ENCODE peak calls at places on chromosomes 11 and 22, in seven cellular contexts. T is cerebellum, G is fibroblast of pulmonary artery, R is HT-29, L is heart left ventricle, U is hypothalamus, Q is HCEC 1CT. E is an unnamed sample.

GRCh38 chr11:96038046-96038445 is 114.1 kb upstream of the MTMR2 start:
- DNase-seq in T (no peak), G (no peak), R (no peak), L (no peak), U (no peak), Q (no peak), E (no peak)

GRCh38 chr22:38069372-38070249 is 12.4 kb downstream of the PICK1 start:
- DNase-seq in T (peak), G (peak), R (no peak), L (peak), U (peak), Q (peak), E (peak)

GRCh38 chr11:19816817-19817216 is 104.2 kb downstream of the NAV2 start:
- DNase-seq in T (no peak), G (no peak), R (no peak), L (no peak), U (no peak), Q (no peak), E (no peak)

GRCh38 chr11:101478587-101479375 is 105.0 kb downstream of the TRPC6 start:
- DNase-seq in T (no peak), G (no peak), R (no peak), L (no peak), U (no peak), Q (no peak), E (no peak)

GRCh38 chr11:898540-899190 is 11.9 kb downstream of the CHID1 start:
- DNase-seq in T (peak), G (peak), R (peak), L (no peak), U (peak), Q (peak), E (peak)

GRCh38 chr11:133842053-133842452 is 3.3 kb downstream of the SPATA19 start:
- DNase-seq in T (no peak), G (no peak), R (no peak), L (no peak), U (no peak), Q (no peak), E (no peak)

GRCh38 chr11:72015511-72016061 is 16.9 kb downstream of the IL18BP start:
- DNase-seq in T (peak), G (peak), R (peak), L (no peak), U (no peak), Q (peak), E (no peak)

GRCh38 chr11:10375280-10376048 is 70.6 kb downstream of the ADM start:
- DNase-seq in T (no peak), G (peak), R (no peak), L (no peak), U (no peak), Q (peak), E (no peak)

GRCh38 chr11:8323161-8323935 is 59.7 kb upstream of the LMO1 start:
- DNase-seq in T (no peak), G (no peak), R (no peak), L (no peak), U (no peak), Q (no peak), E (no peak)

GRCh38 chr11:70524096-70524922 is 126.0 kb downstream of the CTTN start:
- DNase-seq in T (no peak), G (no peak), R (no peak), L (peak), U (no peak), Q (no peak), E (no peak)

GRCh38 chr11:62545437-62546243 is 966 bp downstream of the AHNAK start:
- DNase-seq in T (peak), G (peak), R (peak), L (peak), U (peak), Q (peak), E (peak)

GRCh38 chr22:39808087-39808486 is 85.5 kb downstream of the ENTHD1 start:
- DNase-seq in T (no peak), G (peak), R (peak), L (no peak), U (no peak), Q (peak), E (peak)

GRCh38 chr11:19508166-19508565 is 204.5 kb upstream of the NAV2 start:
- DNase-seq in T (no peak), G (no peak), R (peak), L (peak), U (no peak), Q (peak), E (peak)

GRCh38 chr11:44507896-44508440 is 57.5 kb upstream of the CD82 start:
- DNase-seq in T (peak), G (no peak), R (no peak), L (no peak), U (no peak), Q (no peak), E (no peak)

GRCh38 chr11:4605057-4605456 is 3.0 kb downstream of the TRIM68 start:
- DNase-seq in T (no peak), G (no peak), R (no peak), L (no peak), U (no peak), Q (no peak), E (no peak)

GRCh38 chr11:99968336-99968735 is 718.8 kb upstream of the ARHGAP42 start:
- DNase-seq in T (no peak), G (no peak), R (no peak), L (no peak), U (no peak), Q (no peak), E (no peak)

GRCh38 chr11:20154381-20154780 is 5.9 kb downstream of the DBX1 start:
- DNase-seq in T (no peak), G (no peak), R (no peak), L (no peak), U (no peak), Q (no peak), E (no peak)

GRCh38 chr11:120612363-120613263 is 101.1 kb downstream of the GRIK4 start:
- DNase-seq in T (no peak), G (peak), R (no peak), L (peak), U (no peak), Q (peak), E (peak)

GRCh38 chr11:2085251-2086066 is 53.7 kb downstream of the IGF2 start:
- DNase-seq in T (no peak), G (no peak), R (no peak), L (no peak), U (no peak), Q (no peak), E (no peak)

GRCh38 chr11:27282141-27282590 is 80.8 kb downstream of the CCDC34 start:
- DNase-seq in T (no peak), G (peak), R (no peak), L (peak), U (no peak), Q (peak), E (peak)

GRCh38 chr11:132886335-132886734 is 646.0 kb downstream of the OPCML start:
- DNase-seq in T (peak), G (peak), R (no peak), L (no peak), U (no peak), Q (peak), E (no peak)

GRCh38 chr11:74493816-74494630 is 499 bp upstream of the LIPT2 start:
- DNase-seq in T (no peak), G (no peak), R (no peak), L (no peak), U (no peak), Q (peak), E (no peak)

GRCh38 chr11:103851166-103851651 is 185.2 kb upstream of the DDI1 start:
- DNase-seq in T (no peak), G (peak), R (no peak), L (no peak), U (no peak), Q (no peak), E (no peak)

GRCh38 chr11:65291613-65292012 is 23.1 kb upstream of the CDC42EP2 start:
- DNase-seq in T (no peak), G (peak), R (peak), L (no peak), U (peak), Q (peak), E (peak)

GRCh38 chr11:78318733-78319132 is 98.9 kb downstream of the GAB2 start:
- DNase-seq in T (no peak), G (no peak), R (no peak), L (no peak), U (peak), Q (no peak), E (no peak)

GRCh38 chr11:1178906-1179305 is 21.2 kb downstream of the MUC5AC start:
- DNase-seq in T (no peak), G (no peak), R (no peak), L (peak), U (no peak), Q (no peak), E (no peak)

GRCh38 chr11:19673924-19674390 is 38.7 kb upstream of the NAV2 start:
- DNase-seq in T (peak), G (peak), R (no peak), L (peak), U (peak), Q (no peak), E (peak)

GRCh38 chr11:133694701-133695100 is 150.6 kb downstream of the SPATA19 start:
- DNase-seq in T (no peak), G (no peak), R (no peak), L (no peak), U (no peak), Q (no peak), E (no peak)

GRCh38 chr11:64123102-64123434 is 42.8 kb downstream of the MACROD1 start:
- DNase-seq in T (peak), G (no peak), R (no peak), L (peak), U (no peak), Q (no peak), E (no peak)

GRCh38 chr22:26322179-26322905 is 106.7 kb upstream of the ASPHD2 start:
- DNase-seq in T (peak), G (peak), R (no peak), L (no peak), U (no peak), Q (peak), E (no peak)

E was measured in endothelial cell of umbilical vein.